ENCODE peak calls at places on chromosomes 7 and 10, in seven cellular contexts. One of them, this sample, is unnamed.

GRCh38 chr7:88331322-88331721 is 24.6 kb upstream of the STEAP4 start:
- DNase-seq in spleen: no peak
- DNase-seq in upper lobe of right lung: no peak
- DNase-seq in AG04449: no peak
- DNase-seq in foreskin fibroblast: peak
- DNase-seq in psoas muscle: no peak
- DNase-seq in fibroblast of villous mesenchyme: peak
- DNase-seq in this sample: peak

GRCh38 chr7:139360210-139360947 is 685 bp downstream of the LUC7L2 start:
- DNase-seq in foreskin fibroblast: peak
- DNase-seq in spleen: peak
- DNase-seq in fibroblast of villous mesenchyme: peak
- DNase-seq in psoas muscle: peak
- DNase-seq in upper lobe of right lung: peak
- DNase-seq in AG04449: peak
- DNase-seq in this sample: peak

GRCh38 chr7:81484266-81484665 is 285.6 kb downstream of the HGF start:
- DNase-seq in AG04449: peak
- DNase-seq in spleen: no peak
- DNase-seq in psoas muscle: peak
- DNase-seq in foreskin fibroblast: peak
- DNase-seq in upper lobe of right lung: no peak
- DNase-seq in fibroblast of villous mesenchyme: peak
- DNase-seq in this sample: peak

GRCh38 chr10:132311338-132311939 is 3.7 kb upstream of the STK32C start:
- DNase-seq in spleen: peak
- DNase-seq in AG04449: no peak
- DNase-seq in upper lobe of right lung: peak
- DNase-seq in foreskin fibroblast: no peak
- DNase-seq in fibroblast of villous mesenchyme: no peak
- DNase-seq in psoas muscle: no peak
- DNase-seq in this sample: no peak

GRCh38 chr7:122847871-122848473 is 38.3 kb downstream of the CADPS2 start:
- DNase-seq in upper lobe of right lung: no peak
- DNase-seq in fibroblast of villous mesenchyme: no peak
- DNase-seq in spleen: no peak
- DNase-seq in foreskin fibroblast: no peak
- DNase-seq in psoas muscle: no peak
- DNase-seq in AG04449: no peak
- DNase-seq in this sample: no peak

GRCh38 chr7:112031689-112032088 is 174.5 kb downstream of the DOCK4 start:
- DNase-seq in AG04449: no peak
- DNase-seq in psoas muscle: no peak
- DNase-seq in spleen: no peak
- DNase-seq in fibroblast of villous mesenchyme: no peak
- DNase-seq in foreskin fibroblast: no peak
- DNase-seq in upper lobe of right lung: no peak
- DNase-seq in this sample: no peak

GRCh38 chr7:70392870-70393269 is 739.1 kb upstream of the GALNT17 start:
- DNase-seq in AG04449: no peak
- DNase-seq in upper lobe of right lung: no peak
- DNase-seq in foreskin fibroblast: no peak
- DNase-seq in spleen: no peak
- DNase-seq in psoas muscle: no peak
- DNase-seq in fibroblast of villous mesenchyme: no peak
- DNase-seq in this sample: no peak

GRCh38 chr7:140696024-140696678 is 357 bp upstream of the NDUFB2 start:
- DNase-seq in psoas muscle: peak
- DNase-seq in spleen: peak
- DNase-seq in foreskin fibroblast: peak
- DNase-seq in AG04449: peak
- DNase-seq in fibroblast of villous mesenchyme: peak
- DNase-seq in upper lobe of right lung: peak
- DNase-seq in this sample: peak

GRCh38 chr7:30380294-30380693 is 95.9 kb downstream of the ZNRF2 start:
- DNase-seq in fibroblast of villous mesenchyme: no peak
- DNase-seq in spleen: no peak
- DNase-seq in foreskin fibroblast: no peak
- DNase-seq in AG04449: no peak
- DNase-seq in upper lobe of right lung: no peak
- DNase-seq in psoas muscle: no peak
- DNase-seq in this sample: no peak

GRCh38 chr7:77417801-77418200 is 1.7 kb upstream of the GSAP start:
- DNase-seq in psoas muscle: no peak
- DNase-seq in upper lobe of right lung: no peak
- DNase-seq in spleen: no peak
- DNase-seq in AG04449: no peak
- DNase-seq in fibroblast of villous mesenchyme: no peak
- DNase-seq in foreskin fibroblast: no peak
- DNase-seq in this sample: no peak

GRCh38 chr7:77415474-77415821 is 701 bp downstream of the GSAP start:
- DNase-seq in AG04449: no peak
- DNase-seq in upper lobe of right lung: peak
- DNase-seq in foreskin fibroblast: peak
- DNase-seq in spleen: peak
- DNase-seq in psoas muscle: no peak
- DNase-seq in fibroblast of villous mesenchyme: no peak
- DNase-seq in this sample: no peak

GRCh38 chr7:77416621-77417371 is 647 bp upstream of the GSAP start:
- DNase-seq in AG04449: no peak
- DNase-seq in foreskin fibroblast: no peak
- DNase-seq in upper lobe of right lung: no peak
- DNase-seq in spleen: no peak
- DNase-seq in fibroblast of villous mesenchyme: no peak
- DNase-seq in psoas muscle: no peak
- DNase-seq in this sample: no peak

GRCh38 chr7:77413861-77414424 is 2.2 kb downstream of the GSAP start:
- DNase-seq in upper lobe of right lung: no peak
- DNase-seq in fibroblast of villous mesenchyme: no peak
- DNase-seq in psoas muscle: no peak
- DNase-seq in spleen: no peak
- DNase-seq in AG04449: no peak
- DNase-seq in foreskin fibroblast: peak
- DNase-seq in this sample: no peak

DNA sequence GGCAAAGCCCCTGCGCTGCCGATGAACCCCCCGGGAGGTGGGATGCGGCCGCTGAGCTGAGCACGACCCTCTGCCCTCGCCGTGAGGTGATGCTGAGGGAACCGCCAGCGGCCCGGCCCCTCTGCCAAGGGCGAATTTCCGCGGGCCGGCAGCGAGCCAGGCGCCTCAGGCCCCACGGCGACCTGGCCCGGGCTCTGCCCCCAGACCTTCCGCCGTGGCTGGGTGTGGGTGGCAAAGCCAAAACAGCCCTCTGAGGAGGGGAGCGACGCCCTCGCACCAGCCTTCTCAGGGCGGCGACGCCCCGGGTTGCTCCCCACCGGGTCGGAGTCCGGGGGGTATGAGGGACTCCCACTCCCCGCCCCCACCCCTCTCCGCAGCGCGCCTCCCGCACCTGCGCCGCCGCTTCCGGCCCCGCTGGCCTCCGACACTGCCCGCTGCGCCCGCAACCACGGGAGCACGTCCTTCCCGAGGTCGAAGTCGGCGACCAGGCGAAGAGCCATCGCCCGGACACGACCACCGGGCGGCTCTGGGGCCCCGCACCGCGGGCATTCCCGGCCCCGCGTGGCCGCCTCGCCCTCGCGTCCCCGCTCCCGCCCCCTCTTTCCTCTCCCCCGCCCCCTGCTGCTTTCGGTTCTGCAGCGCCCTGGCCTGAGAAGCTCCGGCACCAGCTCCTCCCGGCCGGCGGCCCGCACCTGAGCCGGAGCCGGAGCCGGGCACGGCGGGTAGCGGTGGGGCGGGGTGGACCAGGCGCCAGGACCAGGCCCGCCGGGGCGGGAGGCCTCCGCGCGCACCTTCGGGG is at the start of gene GSAP:
- DNase-seq in AG04449: no peak
- DNase-seq in psoas muscle: peak
- DNase-seq in upper lobe of right lung: peak
- DNase-seq in foreskin fibroblast: peak
- DNase-seq in fibroblast of villous mesenchyme: peak
- DNase-seq in spleen: peak
- DNase-seq in this sample: no peak
- TF ChIP-seq CTCF in AG04449: no peak
- TF ChIP-seq CTCF in psoas muscle: no peak
- TF ChIP-seq CTCF in upper lobe of right lung: no peak
- TF ChIP-seq CTCF in foreskin fibroblast: no peak
- TF ChIP-seq CTCF in fibroblast of villous mesenchyme: no peak
- TF ChIP-seq CTCF in spleen: peak
- TF ChIP-seq CTCF in this sample: no peak

GRCh38 chr10:28632597-28632940 is 44.8 kb upstream of the BAMBI start:
- DNase-seq in AG04449: no peak
- DNase-seq in fibroblast of villous mesenchyme: no peak
- DNase-seq in upper lobe of right lung: no peak
- DNase-seq in spleen: no peak
- DNase-seq in foreskin fibroblast: no peak
- DNase-seq in psoas muscle: no peak
- DNase-seq in this sample: no peak
- TF ChIP-seq CTCF in AG04449: no peak
- TF ChIP-seq CTCF in fibroblast of villous mesenchyme: no peak
- TF ChIP-seq CTCF in upper lobe of right lung: no peak
- TF ChIP-seq CTCF in spleen: no peak
- TF ChIP-seq CTCF in foreskin fibroblast: no peak
- TF ChIP-seq CTCF in psoas muscle: no peak
- TF ChIP-seq CTCF in this sample: no peak

GRCh38 chr10:80949785-80950184 is 412.1 kb downstream of the SH2D4B start:
- DNase-seq in foreskin fibroblast: no peak
- DNase-seq in AG04449: no peak
- DNase-seq in psoas muscle: no peak
- DNase-seq in fibroblast of villous mesenchyme: no peak
- DNase-seq in spleen: no peak
- DNase-seq in upper lobe of right lung: no peak
- DNase-seq in this sample: no peak

GRCh38 chr10:80946073-80946472 is 408.4 kb downstream of the SH2D4B start:
- DNase-seq in AG04449: no peak
- DNase-seq in psoas muscle: no peak
- DNase-seq in upper lobe of right lung: no peak
- DNase-seq in spleen: no peak
- DNase-seq in fibroblast of villous mesenchyme: no peak
- DNase-seq in foreskin fibroblast: no peak
- DNase-seq in this sample: no peak

GRCh38 chr10:80946957-80947722 is 409.4 kb downstream of the SH2D4B start:
- DNase-seq in foreskin fibroblast: no peak
- DNase-seq in AG04449: no peak
- DNase-seq in upper lobe of right lung: no peak
- DNase-seq in fibroblast of villous mesenchyme: no peak
- DNase-seq in spleen: no peak
- DNase-seq in psoas muscle: no peak
- DNase-seq in this sample: no peak

GRCh38 chr10:80945267-80945880 is 407.7 kb downstream of the SH2D4B start:
- DNase-seq in psoas muscle: no peak
- DNase-seq in foreskin fibroblast: no peak
- DNase-seq in upper lobe of right lung: no peak
- DNase-seq in spleen: no peak
- DNase-seq in AG04449: no peak
- DNase-seq in fibroblast of villous mesenchyme: no peak
- DNase-seq in this sample: no peak
- TF ChIP-seq CTCF in psoas muscle: peak
- TF ChIP-seq CTCF in foreskin fibroblast: no peak
- TF ChIP-seq CTCF in upper lobe of right lung: peak
- TF ChIP-seq CTCF in spleen: no peak
- TF ChIP-seq CTCF in AG04449: no peak
- TF ChIP-seq CTCF in fibroblast of villous mesenchyme: peak
- TF ChIP-seq CTCF in this sample: no peak

GRCh38 chr7:142528608-142529408 is 220.5 kb upstream of the PRSS1 start:
- DNase-seq in upper lobe of right lung: no peak
- DNase-seq in spleen: no peak
- DNase-seq in fibroblast of villous mesenchyme: no peak
- DNase-seq in AG04449: no peak
- DNase-seq in psoas muscle: no peak
- DNase-seq in foreskin fibroblast: no peak
- DNase-seq in this sample: no peak
- TF ChIP-seq CTCF in upper lobe of right lung: no peak
- TF ChIP-seq CTCF in spleen: no peak
- TF ChIP-seq CTCF in fibroblast of villous mesenchyme: peak
- TF ChIP-seq CTCF in AG04449: no peak
- TF ChIP-seq CTCF in psoas muscle: no peak
- TF ChIP-seq CTCF in foreskin fibroblast: no peak
- TF ChIP-seq CTCF in this sample: no peak

GRCh38 chr10:127198307-127198706 is 1.9 kb upstream of the INSYN2A start:
- DNase-seq in foreskin fibroblast: no peak
- DNase-seq in upper lobe of right lung: no peak
- DNase-seq in spleen: no peak
- DNase-seq in fibroblast of villous mesenchyme: no peak
- DNase-seq in psoas muscle: no peak
- DNase-seq in AG04449: no peak
- DNase-seq in this sample: no peak
- TF ChIP-seq CTCF in foreskin fibroblast: no peak
- TF ChIP-seq CTCF in upper lobe of right lung: no peak
- TF ChIP-seq CTCF in spleen: no peak
- TF ChIP-seq CTCF in fibroblast of villous mesenchyme: peak
- TF ChIP-seq CTCF in psoas muscle: no peak
- TF ChIP-seq CTCF in AG04449: peak
- TF ChIP-seq CTCF in this sample: no peak

GRCh38 chr10:62687230-62687748 is 117.2 kb upstream of the ADO start:
- DNase-seq in spleen: no peak
- DNase-seq in fibroblast of villous mesenchyme: peak
- DNase-seq in AG04449: no peak
- DNase-seq in upper lobe of right lung: no peak
- DNase-seq in psoas muscle: no peak
- DNase-seq in foreskin fibroblast: peak
- DNase-seq in this sample: no peak

GRCh38 chr10:62684911-62685310 is 119.6 kb upstream of the ADO start:
- DNase-seq in AG04449: no peak
- DNase-seq in psoas muscle: no peak
- DNase-seq in fibroblast of villous mesenchyme: no peak
- DNase-seq in upper lobe of right lung: no peak
- DNase-seq in foreskin fibroblast: no peak
- DNase-seq in spleen: no peak
- DNase-seq in this sample: no peak

GRCh38 chr10:62681211-62681940 is 123.1 kb upstream of the ADO start:
- DNase-seq in AG04449: no peak
- DNase-seq in foreskin fibroblast: no peak
- DNase-seq in psoas muscle: no peak
- DNase-seq in upper lobe of right lung: no peak
- DNase-seq in fibroblast of villous mesenchyme: no peak
- DNase-seq in spleen: peak
- DNase-seq in this sample: no peak
- TF ChIP-seq CTCF in AG04449: no peak
- TF ChIP-seq CTCF in foreskin fibroblast: no peak
- TF ChIP-seq CTCF in psoas muscle: no peak
- TF ChIP-seq CTCF in upper lobe of right lung: peak
- TF ChIP-seq CTCF in fibroblast of villous mesenchyme: no peak
- TF ChIP-seq CTCF in spleen: peak
- TF ChIP-seq CTCF in this sample: no peak

GRCh38 chr7:18086165-18087030 is 58.8 kb upstream of the PRPS1L1 start:
- DNase-seq in foreskin fibroblast: peak
- DNase-seq in spleen: peak
- DNase-seq in psoas muscle: peak
- DNase-seq in upper lobe of right lung: peak
- DNase-seq in AG04449: no peak
- DNase-seq in fibroblast of villous mesenchyme: no peak
- DNase-seq in this sample: no peak
- TF ChIP-seq CTCF in foreskin fibroblast: no peak
- TF ChIP-seq CTCF in spleen: no peak
- TF ChIP-seq CTCF in psoas muscle: no peak
- TF ChIP-seq CTCF in upper lobe of right lung: no peak
- TF ChIP-seq CTCF in AG04449: no peak
- TF ChIP-seq CTCF in fibroblast of villous mesenchyme: no peak
- TF ChIP-seq CTCF in this sample: no peak

GRCh38 chr7:101217388-101218235 is at the start of the genes PLOD3 and ZNHIT1:
- DNase-seq in AG04449: peak
- DNase-seq in psoas muscle: peak
- DNase-seq in foreskin fibroblast: peak
- DNase-seq in fibroblast of villous mesenchyme: peak
- DNase-seq in spleen: peak
- DNase-seq in upper lobe of right lung: peak
- DNase-seq in this sample: peak
- TF ChIP-seq CTCF in AG04449: peak
- TF ChIP-seq CTCF in psoas muscle: no peak
- TF ChIP-seq CTCF in foreskin fibroblast: no peak
- TF ChIP-seq CTCF in fibroblast of villous mesenchyme: no peak
- TF ChIP-seq CTCF in spleen: peak
- TF ChIP-seq CTCF in upper lobe of right lung: peak
- TF ChIP-seq CTCF in this sample: no peak